ENCODE peak calls at places on chromosomes 5 and 9, in six cellular contexts. One of them, this sample, is unnamed.

GRCh38 chr5:79759848-79760247 is 70.2 kb downstream of the CMYA5 start:
- DNase-seq in esophagus squamous epithelium: no peak
- DNase-seq in IMR-90: no peak
- DNase-seq in mammary epithelial cell: no peak
- DNase-seq in neural progenitor cell: no peak
- DNase-seq in heart left ventricle: no peak
- DNase-seq in this sample: no peak

GRCh38 chr5:150044334-150044681 is 42.0 kb downstream of the CSF1R start:
- DNase-seq in neural progenitor cell: no peak
- DNase-seq in esophagus squamous epithelium: no peak
- DNase-seq in IMR-90: peak; percentile 86
- DNase-seq in heart left ventricle: no peak
- DNase-seq in mammary epithelial cell: peak; percentile 35
- DNase-seq in this sample: no peak

GRCh38 chr9:116468369-116468768 is 218.7 kb upstream of the TRIM32 start:
- DNase-seq in heart left ventricle: no peak
- DNase-seq in mammary epithelial cell: no peak
- DNase-seq in IMR-90: no peak
- DNase-seq in neural progenitor cell: no peak
- DNase-seq in esophagus squamous epithelium: no peak
- DNase-seq in this sample: no peak

GRCh38 chr5:139562847-139563246 is 1.7 kb downstream of the UBE2D2 start:
- DNase-seq in neural progenitor cell: no peak
- DNase-seq in mammary epithelial cell: no peak
- DNase-seq in IMR-90: no peak
- DNase-seq in heart left ventricle: no peak
- DNase-seq in esophagus squamous epithelium: no peak
- DNase-seq in this sample: no peak

GRCh38 chr9:5949103-5949699 is 58.5 kb downstream of the MLANA start:
- DNase-seq in IMR-90: peak; percentile 10
- DNase-seq in neural progenitor cell: no peak
- DNase-seq in esophagus squamous epithelium: no peak
- DNase-seq in mammary epithelial cell: peak; percentile 21
- DNase-seq in heart left ventricle: no peak
- DNase-seq in this sample: no peak

GRCh38 chr9:89498845-89499480 is 1.1 kb upstream of the SEMA4D start:
- DNase-seq in neural progenitor cell: no peak
- DNase-seq in heart left ventricle: no peak
- DNase-seq in mammary epithelial cell: no peak
- DNase-seq in esophagus squamous epithelium: no peak
- DNase-seq in IMR-90: no peak
- DNase-seq in this sample: peak; percentile 50

GRCh38 chr9:132324425-132324824 is 30.4 kb downstream of the SETX start:
- DNase-seq in esophagus squamous epithelium: no peak
- DNase-seq in neural progenitor cell: no peak
- DNase-seq in mammary epithelial cell: no peak
- DNase-seq in heart left ventricle: no peak
- DNase-seq in IMR-90: no peak
- DNase-seq in this sample: no peak

GRCh38 chr9:26066237-26066636 is 388.0 kb upstream of the TUSC1 start:
- DNase-seq in mammary epithelial cell: no peak
- DNase-seq in heart left ventricle: no peak
- DNase-seq in neural progenitor cell: no peak
- DNase-seq in esophagus squamous epithelium: no peak
- DNase-seq in IMR-90: no peak
- DNase-seq in this sample: no peak

GRCh38 chr9:14061921-14062320 is 252.0 kb downstream of the NFIB start:
- DNase-seq in IMR-90: no peak
- DNase-seq in mammary epithelial cell: no peak
- DNase-seq in neural progenitor cell: no peak
- DNase-seq in heart left ventricle: no peak
- DNase-seq in esophagus squamous epithelium: no peak
- DNase-seq in this sample: no peak

GRCh38 chr9:105403552-105404246 is 44.1 kb upstream of the FSD1L start:
- DNase-seq in IMR-90: no peak
- DNase-seq in esophagus squamous epithelium: no peak
- DNase-seq in mammary epithelial cell: no peak
- DNase-seq in neural progenitor cell: no peak
- DNase-seq in heart left ventricle: no peak
- DNase-seq in this sample: no peak

GRCh38 chr5:151718653-151719052 is 31.9 kb upstream of the SPARC start:
- DNase-seq in IMR-90: peak; percentile 70
- DNase-seq in neural progenitor cell: no peak
- DNase-seq in heart left ventricle: no peak
- DNase-seq in mammary epithelial cell: no peak
- DNase-seq in esophagus squamous epithelium: no peak
- DNase-seq in this sample: no peak

GRCh38 chr5:88824892-88825781 is 57.8 kb downstream of the MEF2C start:
- DNase-seq in heart left ventricle: no peak
- DNase-seq in neural progenitor cell: no peak
- DNase-seq in esophagus squamous epithelium: no peak
- DNase-seq in IMR-90: peak; percentile 67
- DNase-seq in mammary epithelial cell: no peak
- DNase-seq in this sample: no peak

GRCh38 chr5:1537166-1538154 is 13.7 kb upstream of the LPCAT1 start:
- DNase-seq in IMR-90: no peak
- DNase-seq in mammary epithelial cell: no peak
- DNase-seq in esophagus squamous epithelium: no peak
- DNase-seq in neural progenitor cell: no peak
- DNase-seq in heart left ventricle: no peak
- DNase-seq in this sample: no peak

GRCh38 chr9:37575511-37575914 is 667 bp downstream of the FBXO10 start:
- DNase-seq in neural progenitor cell: peak; percentile 51
- DNase-seq in esophagus squamous epithelium: no peak
- DNase-seq in mammary epithelial cell: no peak
- DNase-seq in IMR-90: no peak
- DNase-seq in heart left ventricle: no peak
- DNase-seq in this sample: no peak
- H3K4me3 ChIP-seq in neural progenitor cell: peak overlapping the region; percentile 69
- H3K4me3 ChIP-seq in esophagus squamous epithelium: peak overlapping the region; percentile 83
- H3K4me3 ChIP-seq in mammary epithelial cell: peak overlapping the region; percentile 84
- H3K4me3 ChIP-seq in IMR-90: peak overlapping the region; percentile 73
- H3K4me3 ChIP-seq in heart left ventricle: peak overlapping the region; percentile 98
- H3K4me3 ChIP-seq in this sample: peak overlapping the region; percentile 68

GRCh38 chr9:130327781-130328348 is 62.3 kb downstream of the HMCN2 start:
- DNase-seq in heart left ventricle: peak; percentile 85
- DNase-seq in neural progenitor cell: no peak
- DNase-seq in IMR-90: peak; percentile 47
- DNase-seq in mammary epithelial cell: no peak
- DNase-seq in esophagus squamous epithelium: no peak
- DNase-seq in this sample: no peak
- H3K27ac ChIP-seq in heart left ventricle: peak overlapping the region; percentile 58
- H3K27ac ChIP-seq in neural progenitor cell: no peak overlapping the region
- H3K27ac ChIP-seq in IMR-90: no peak overlapping the region
- H3K27ac ChIP-seq in mammary epithelial cell: no peak overlapping the region
- H3K27ac ChIP-seq in esophagus squamous epithelium: peak overlapping the region; percentile 97
- H3K27ac ChIP-seq in this sample: no peak overlapping the region

GRCh38 chr9:131233556-131233955 is 42.8 kb downstream of the FAM78A start:
- DNase-seq in IMR-90: no peak
- DNase-seq in esophagus squamous epithelium: no peak
- DNase-seq in mammary epithelial cell: no peak
- DNase-seq in heart left ventricle: no peak
- DNase-seq in neural progenitor cell: no peak
- DNase-seq in this sample: no peak

GRCh38 chr9:131228096-131228495 is 48.2 kb downstream of the FAM78A start:
- DNase-seq in IMR-90: no peak
- DNase-seq in heart left ventricle: no peak
- DNase-seq in mammary epithelial cell: no peak
- DNase-seq in neural progenitor cell: no peak
- DNase-seq in esophagus squamous epithelium: no peak
- DNase-seq in this sample: no peak

GRCh38 chr9:131227112-131228058 is 48.9 kb downstream of the FAM78A start:
- DNase-seq in IMR-90: peak; percentile 37
- DNase-seq in mammary epithelial cell: no peak
- DNase-seq in neural progenitor cell: no peak
- DNase-seq in heart left ventricle: no peak
- DNase-seq in esophagus squamous epithelium: no peak
- DNase-seq in this sample: no peak

GRCh38 chr9:131226226-131226625 is 50.1 kb downstream of the FAM78A start:
- DNase-seq in IMR-90: no peak
- DNase-seq in neural progenitor cell: no peak
- DNase-seq in esophagus squamous epithelium: no peak
- DNase-seq in mammary epithelial cell: no peak
- DNase-seq in heart left ventricle: no peak
- DNase-seq in this sample: no peak

DNA sequence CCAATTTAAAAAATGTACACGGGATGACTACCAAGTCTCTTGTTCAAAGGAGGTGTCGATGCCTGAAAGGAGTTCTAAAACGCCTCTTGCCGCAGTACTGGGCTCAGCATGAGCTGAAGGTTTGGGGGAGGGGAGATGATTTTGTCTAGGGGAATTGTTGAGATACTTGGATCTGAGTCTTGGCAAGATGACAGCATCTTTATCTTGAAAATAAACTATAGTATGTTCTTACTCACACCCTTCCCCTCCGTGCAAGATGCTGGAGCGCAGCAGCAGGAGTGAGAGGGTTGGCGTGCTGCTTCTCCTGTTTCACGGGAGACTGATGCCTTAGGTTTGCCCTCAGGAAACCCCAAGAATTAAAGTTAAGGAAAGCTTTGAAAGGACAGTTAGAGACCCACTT is 47.3 kb downstream of the FAM78A start:
- DNase-seq in heart left ventricle: no peak
- DNase-seq in neural progenitor cell: no peak
- DNase-seq in IMR-90: peak; percentile 93
- DNase-seq in esophagus squamous epithelium: no peak
- DNase-seq in mammary epithelial cell: no peak
- DNase-seq in this sample: no peak
- H3K4me3 ChIP-seq in heart left ventricle: no peak overlapping the region
- H3K4me3 ChIP-seq in neural progenitor cell: no peak overlapping the region
- H3K4me3 ChIP-seq in IMR-90: no peak overlapping the region
- H3K4me3 ChIP-seq in esophagus squamous epithelium: no peak overlapping the region
- H3K4me3 ChIP-seq in mammary epithelial cell: no peak overlapping the region
- H3K4me3 ChIP-seq in this sample: no peak overlapping the region

GRCh38 chr9:18849186-18849724 is 183.8 kb downstream of the SAXO1 start:
- DNase-seq in IMR-90: no peak
- DNase-seq in neural progenitor cell: no peak
- DNase-seq in mammary epithelial cell: no peak
- DNase-seq in heart left ventricle: no peak
- DNase-seq in esophagus squamous epithelium: no peak
- DNase-seq in this sample: no peak

GRCh38 chr9:18849910-18850677 is 182.9 kb downstream of the SAXO1 start:
- DNase-seq in mammary epithelial cell: no peak
- DNase-seq in esophagus squamous epithelium: no peak
- DNase-seq in IMR-90: no peak
- DNase-seq in heart left ventricle: peak; percentile 45
- DNase-seq in neural progenitor cell: no peak
- DNase-seq in this sample: no peak

GRCh38 chr9:18847576-18848275 is 185.3 kb downstream of the SAXO1 start:
- DNase-seq in neural progenitor cell: no peak
- DNase-seq in heart left ventricle: no peak
- DNase-seq in mammary epithelial cell: no peak
- DNase-seq in IMR-90: no peak
- DNase-seq in esophagus squamous epithelium: no peak
- DNase-seq in this sample: no peak

GRCh38 chr9:18848657-18849056 is 184.4 kb downstream of the SAXO1 start:
- DNase-seq in IMR-90: no peak
- DNase-seq in heart left ventricle: no peak
- DNase-seq in neural progenitor cell: no peak
- DNase-seq in mammary epithelial cell: no peak
- DNase-seq in esophagus squamous epithelium: no peak
- DNase-seq in this sample: no peak

DNA sequence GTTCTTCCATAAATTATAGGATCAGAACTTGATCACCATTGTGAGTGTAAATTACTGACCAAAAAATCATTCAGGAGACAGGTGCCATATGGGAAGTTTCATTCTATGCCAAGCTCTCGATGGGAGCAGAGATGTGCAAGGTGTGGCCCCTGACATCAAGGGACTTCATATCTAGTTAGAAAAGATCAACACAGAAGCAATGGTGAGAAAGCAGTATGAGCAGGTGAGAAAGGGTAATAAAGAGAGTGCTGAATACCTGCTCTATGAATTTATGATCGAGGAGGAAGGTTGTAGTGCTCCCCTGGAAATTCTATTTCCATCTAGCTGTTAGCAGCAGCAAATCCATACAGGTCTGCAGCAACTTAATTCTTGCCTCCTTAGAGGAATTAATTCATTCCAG is 181.9 kb downstream of the SAXO1 start:
- DNase-seq in esophagus squamous epithelium: no peak
- DNase-seq in mammary epithelial cell: no peak
- DNase-seq in IMR-90: no peak
- DNase-seq in neural progenitor cell: no peak
- DNase-seq in heart left ventricle: no peak
- DNase-seq in this sample: no peak
- H3K27ac ChIP-seq in esophagus squamous epithelium: no peak overlapping the region
- H3K27ac ChIP-seq in mammary epithelial cell: no peak overlapping the region
- H3K27ac ChIP-seq in IMR-90: no peak overlapping the region
- H3K27ac ChIP-seq in neural progenitor cell: no peak overlapping the region
- H3K27ac ChIP-seq in heart left ventricle: no peak overlapping the region
- H3K27ac ChIP-seq in this sample: no peak overlapping the region

GRCh38 chr9:128101690-128102089 is 25.8 kb downstream of the PTGES2 start:
- DNase-seq in neural progenitor cell: no peak
- DNase-seq in esophagus squamous epithelium: no peak
- DNase-seq in mammary epithelial cell: no peak
- DNase-seq in IMR-90: no peak
- DNase-seq in heart left ventricle: peak; percentile 60
- DNase-seq in this sample: no peak

GRCh38 chr9:128098936-128099931 is 28.3 kb downstream of the PTGES2 start:
- DNase-seq in mammary epithelial cell: peak; percentile 24
- DNase-seq in neural progenitor cell: no peak
- DNase-seq in heart left ventricle: peak; percentile 30
- DNase-seq in IMR-90: no peak
- DNase-seq in esophagus squamous epithelium: no peak
- DNase-seq in this sample: no peak

GRCh38 chr9:128101231-128101641 is 26.3 kb downstream of the PTGES2 start:
- DNase-seq in heart left ventricle: peak; percentile 20
- DNase-seq in mammary epithelial cell: no peak
- DNase-seq in neural progenitor cell: no peak
- DNase-seq in esophagus squamous epithelium: no peak
- DNase-seq in IMR-90: no peak
- DNase-seq in this sample: no peak

GRCh38 chr9:128099932-128100491 is 27.5 kb downstream of the PTGES2 start:
- DNase-seq in IMR-90: no peak
- DNase-seq in neural progenitor cell: no peak
- DNase-seq in heart left ventricle: peak; percentile 73
- DNase-seq in mammary epithelial cell: no peak
- DNase-seq in esophagus squamous epithelium: no peak
- DNase-seq in this sample: no peak

DNA sequence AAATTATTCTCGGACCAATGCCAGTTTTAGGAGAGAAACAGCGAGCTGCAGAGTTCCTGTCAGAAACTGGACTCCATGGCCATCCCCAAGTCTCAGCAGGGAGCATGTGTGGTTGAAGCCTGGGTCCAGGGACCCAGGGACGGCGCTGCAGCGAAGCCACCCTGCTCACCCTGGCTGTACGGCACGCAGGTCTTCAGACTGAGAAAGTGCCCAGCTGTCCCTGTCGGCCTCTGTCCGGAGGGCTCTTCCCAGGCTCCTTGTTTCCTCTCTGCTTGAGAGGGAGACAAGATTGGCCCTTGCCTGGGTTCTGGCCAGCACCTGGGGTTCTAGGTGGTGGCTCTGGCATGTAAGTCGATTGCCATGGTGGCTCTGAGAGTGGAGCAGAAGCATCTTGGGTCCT is 26.9 kb downstream of the PTGES2 start:
- DNase-seq in heart left ventricle: no peak
- DNase-seq in neural progenitor cell: no peak
- DNase-seq in esophagus squamous epithelium: no peak
- DNase-seq in mammary epithelial cell: no peak
- DNase-seq in IMR-90: no peak
- DNase-seq in this sample: no peak
- H3K4me3 ChIP-seq in heart left ventricle: no peak overlapping the region
- H3K4me3 ChIP-seq in neural progenitor cell: no peak overlapping the region
- H3K4me3 ChIP-seq in esophagus squamous epithelium: no peak overlapping the region
- H3K4me3 ChIP-seq in mammary epithelial cell: no peak overlapping the region
- H3K4me3 ChIP-seq in IMR-90: no peak overlapping the region
- H3K4me3 ChIP-seq in this sample: no peak overlapping the region

This sample was measured in effector memory CD4-positive, alpha-beta T cell.